ENCODE peak calls at places on chromosomes 12 and 14, in four cellular contexts. K, V, F and R are unnamed samples.

GRCh38 chr14:100045687-100046344 is 19.4 kb upstream of the EVL start:
- DNase-seq in K (no peak), V (no peak), F (no peak), R (no peak)

GRCh38 chr14:93068721-93069120 is 47.0 kb downstream of the ITPK1 start:
- DNase-seq in K (no peak), V (no peak), F (no peak), R (no peak)

GRCh38 chr14:91361236-91361811 is 56.3 kb downstream of the CCDC88C start:
- DNase-seq in K (no peak), V (peak; percentile 61), F (no peak), R (no peak)

GRCh38 chr12:65881348-65881961 is 57.2 kb downstream of the HMGA2 start:
- DNase-seq in K (no peak), V (no peak), F (no peak), R (peak; percentile 38)

GRCh38 chr14:20692111-20692751 is 3.7 kb downstream of the ANG start:
- DNase-seq in K (no peak), V (no peak), F (no peak), R (no peak)

GRCh38 chr12:104669851-104670337 is 213.1 kb downstream of the CHST11 start:
- DNase-seq in K (no peak), V (no peak), F (no peak), R (no peak)

GRCh38 chr12:114916531-114916930 is 232.6 kb upstream of the TBX3 start:
- DNase-seq in K (no peak), V (no peak), F (no peak), R (no peak)

GRCh38 chr12:58314610-58315009 is 373.2 kb downstream of the ATP23 start:
- DNase-seq in K (no peak), V (no peak), F (no peak), R (no peak)

GRCh38 chr12:53999596-54000104 is 311 bp upstream of the HOXC9 start:
- DNase-seq in K (no peak), V (peak; percentile 30), F (peak; percentile 79), R (no peak)

GRCh38 chr12:12513416-12514006 is 49.2 kb downstream of the DUSP16 start:
- DNase-seq in K (no peak), V (no peak), F (no peak), R (no peak)

GRCh38 chr14:89388853-89389252 is 28.2 kb downstream of the FOXN3 start:
- DNase-seq in K (no peak), V (no peak), F (no peak), R (no peak)

GRCh38 chr12:75850751-75851462 is 180.7 kb downstream of the PHLDA1 start:
- DNase-seq in K (no peak), V (no peak), F (no peak), R (no peak)

GRCh38 chr12:90816353-90817089 is 138.5 kb downstream of the CCER1 start:
- DNase-seq in K (no peak), V (no peak), F (no peak), R (no peak)

GRCh38 chr14:94481468-94482131 is 5.6 kb upstream of the SERPINA9 start:
- DNase-seq in K (no peak), V (peak; percentile 74), F (no peak), R (no peak)
- TF ChIP-seq ELF4 in K (no peak), V (no peak), F (no peak), R (no peak)

GRCh38 chr12:466762-467161 is 7.0 kb downstream of the B4GALNT3 start:
- DNase-seq in K (no peak), V (no peak), F (no peak), R (no peak)
- TF ChIP-seq ELF4 in K (no peak), V (no peak), F (no peak), R (no peak)

GRCh38 chr12:99387661-99388060 is 259.9 kb upstream of the GARIN6 start:
- DNase-seq in K (no peak), V (no peak), F (no peak), R (no peak)

GRCh38 chr12:99390707-99391106 is 256.8 kb upstream of the GARIN6 start:
- DNase-seq in K (peak; percentile 30), V (no peak), F (no peak), R (peak; percentile 79)

GRCh38 chr12:99389751-99390150 is 257.8 kb upstream of the GARIN6 start:
- DNase-seq in K (no peak), V (no peak), F (no peak), R (no peak)

GRCh38 chr12:99393763-99394162 is 253.8 kb upstream of the GARIN6 start:
- DNase-seq in K (no peak), V (no peak), F (no peak), R (no peak)

DNA sequence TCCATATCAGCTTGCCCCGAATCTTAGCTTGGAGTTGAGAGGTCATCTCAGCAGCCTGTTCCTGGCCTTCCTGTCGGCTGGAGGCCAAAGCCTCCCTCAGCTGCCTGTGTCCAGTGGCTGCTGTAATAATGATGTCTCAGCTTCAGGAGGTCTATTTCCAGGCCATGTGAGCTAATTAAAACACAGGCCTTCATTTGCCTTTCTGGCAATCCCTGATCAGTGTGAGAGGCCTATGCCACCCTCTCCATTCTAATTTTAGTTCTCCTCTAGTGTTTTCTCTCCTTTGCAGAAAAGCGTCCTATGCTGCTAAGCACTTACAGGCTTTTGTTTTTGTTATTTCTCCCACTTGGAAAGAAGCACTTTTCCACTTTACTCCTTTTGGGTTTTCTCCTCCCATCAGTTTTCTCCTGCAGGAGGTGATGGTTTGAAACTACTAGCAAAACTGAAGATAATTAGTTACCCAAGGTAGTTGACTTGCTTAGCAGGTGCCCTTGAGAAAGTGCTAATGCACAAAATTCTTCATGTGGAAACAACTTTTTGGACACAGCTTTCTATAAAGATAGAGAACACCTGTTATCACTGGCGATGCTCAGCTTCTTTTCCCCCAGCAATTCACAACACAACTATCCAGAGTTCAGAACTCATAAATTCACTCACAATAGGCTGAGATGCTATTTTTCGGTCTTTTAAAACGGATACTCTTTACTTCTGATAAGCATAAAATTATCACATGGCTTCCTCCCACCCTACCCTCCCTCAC is 255.3 kb upstream of the GARIN6 start:
- DNase-seq in K (no peak), V (no peak), F (no peak), R (no peak)
- TF ChIP-seq ELF4 in K (no peak), V (no peak), F (no peak), R (no peak)

GRCh38 chr14:95998656-95999055 is 40.5 kb upstream of the C14orf132 start:
- DNase-seq in K (no peak), V (no peak), F (no peak), R (no peak)

GRCh38 chr14:96001866-96002510 is 37.2 kb upstream of the C14orf132 start:
- DNase-seq in K (no peak), V (no peak), F (no peak), R (no peak)

DNA sequence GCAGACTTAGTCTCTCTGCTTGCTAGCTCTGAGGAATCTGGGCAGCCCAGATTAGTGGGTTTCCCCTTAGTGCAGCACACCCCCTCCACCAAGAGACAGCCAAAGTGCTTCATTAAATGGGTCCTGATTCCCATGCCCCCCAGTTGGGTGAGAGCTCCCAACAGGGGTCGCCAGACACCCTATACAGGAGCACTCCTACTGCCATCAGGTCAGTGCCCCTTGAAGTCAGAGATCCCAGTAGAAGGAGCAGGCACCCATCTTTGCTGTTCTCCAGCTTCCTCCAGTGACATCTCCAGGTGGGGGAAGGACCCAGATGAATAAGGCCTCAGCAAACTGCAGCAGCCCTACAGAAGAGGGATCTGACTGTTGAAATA is 36.7 kb upstream of the C14orf132 start:
- DNase-seq in K (no peak), V (no peak), F (no peak), R (no peak)
- TF ChIP-seq ELF4 in K (no peak), V (no peak), F (no peak), R (no peak)

GRCh38 chr14:54881235-54881760 is 21.3 kb downstream of the GCH1 start:
- DNase-seq in K (no peak), V (no peak), F (no peak), R (no peak)
- TF ChIP-seq ELF4 in K (no peak), V (no peak), F (no peak), R (no peak)

DNA sequence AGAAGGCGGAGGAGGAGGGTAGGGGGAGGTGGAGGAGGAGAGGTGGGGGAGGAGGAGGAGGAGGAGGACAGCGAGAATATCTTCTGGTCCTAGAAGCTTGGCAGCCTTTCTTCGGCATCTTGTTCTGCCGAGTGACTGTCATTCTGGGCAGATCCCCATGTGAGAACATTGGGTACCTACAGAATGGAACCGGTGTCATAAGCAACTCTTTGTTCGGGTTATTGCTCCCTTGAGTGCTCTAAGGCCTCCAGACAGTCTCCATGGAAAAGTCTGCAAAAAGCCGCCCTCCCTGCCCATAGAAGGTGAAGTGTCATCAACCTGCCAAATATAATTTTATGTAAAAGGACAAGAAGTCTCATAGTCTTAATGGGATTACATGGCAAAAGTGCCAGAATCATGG is 7.0 kb downstream of the RFC5 start:
- DNase-seq in K (no peak), V (no peak), F (no peak), R (no peak)
- TF ChIP-seq ELF4 in K (no peak), V (no peak), F (no peak), R (no peak)

GRCh38 chr12:70365648-70366518 is at the start of gene KCNMB4:
- DNase-seq in K (peak; percentile 77), V (peak; percentile 36), F (peak; percentile 83), R (peak; percentile 93)

GRCh38 chr12:70367268-70368141 is 1.4 kb downstream of the KCNMB4 start:
- DNase-seq in K (peak; percentile 4), V (no peak), F (no peak), R (no peak)

GRCh38 chr12:70364695-70365397 is 1.2 kb upstream of the KCNMB4 start:
- DNase-seq in K (peak; percentile 7), V (no peak), F (no peak), R (peak; percentile 23)

GRCh38 chr12:70365398-70365647 is 767 bp upstream of the KCNMB4 start:
- DNase-seq in K (no peak), V (no peak), F (no peak), R (peak; percentile 29)

DNA sequence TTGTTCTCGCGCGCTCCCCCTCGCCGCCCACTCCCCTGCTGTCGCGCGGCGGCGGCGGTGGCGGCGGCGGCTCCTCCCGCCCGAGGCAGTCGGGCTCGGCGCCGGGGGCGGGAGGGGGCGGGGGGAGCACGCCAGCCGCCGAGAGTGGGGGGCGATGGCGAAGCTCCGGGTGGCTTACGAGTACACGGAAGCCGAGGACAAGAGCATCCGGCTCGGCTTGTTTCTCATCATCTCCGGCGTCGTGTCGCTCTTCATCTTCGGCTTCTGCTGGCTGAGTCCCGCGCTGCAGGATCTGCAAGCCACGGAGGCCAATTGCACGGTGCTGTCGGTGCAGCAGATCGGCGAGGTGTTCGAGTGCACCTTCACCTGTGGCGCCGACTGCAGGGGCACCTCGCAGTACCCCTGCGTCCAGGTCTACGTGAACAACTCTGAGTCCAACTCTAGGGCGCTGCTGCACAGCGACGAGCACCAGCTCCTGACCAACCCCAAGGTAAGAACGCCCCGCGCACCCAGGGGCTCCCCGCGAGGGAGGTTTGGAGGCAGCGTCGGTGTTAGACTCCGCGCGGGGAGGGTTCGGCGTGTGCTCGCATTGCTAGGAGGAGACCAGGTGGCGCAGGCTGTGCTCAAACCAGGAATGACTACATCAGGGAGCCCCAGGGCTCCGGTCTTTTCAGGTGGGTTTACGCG is 634 bp downstream of the KCNMB4 start:
- DNase-seq in K (peak; percentile 50), V (peak; percentile 13), F (peak; percentile 14), R (peak; percentile 55)
- TF ChIP-seq ELF4 in K (no peak), V (no peak), F (no peak), R (no peak)